ENCODE peak calls at places on chromosomes 11 and 22, in nine cellular contexts. C is pancreas, F is left ventricle myocardium inferior, G is OCI-LY7, Z is PC-9, I is heart left ventricle, S is cardiac muscle cell, P is body of pancreas, H is NT2/D1. N is an unnamed sample. For H3K4me1, the result is how much of the 10 kb centered on the place peaks cover.

GRCh38 chr11:58060939-58061672 is 30.4 kb downstream of the OR6Q1 start:
- DNase-seq in C (no peak), I (no peak), H (no peak), G (no peak), Z (no peak), S (no peak), P (no peak), F (no peak), N (no peak)

GRCh38 chr11:17649696-17650600 is 69.4 kb upstream of the MYOD1 start:
- DNase-seq in I (no peak), F (no peak), S (no peak), H (peak), Z (no peak), C (no peak), G (no peak), P (no peak), N (no peak)

GRCh38 chr11:126834149-126834548 is 166.4 kb downstream of the KIRREL3 start:
- DNase-seq in P (no peak), S (no peak), H (no peak), C (no peak), G (no peak), Z (no peak), I (no peak), F (no peak), N (no peak)

GRCh38 chr11:3106736-3107524 is 49.7 kb upstream of the CARS1 start:
- DNase-seq in F (no peak), C (no peak), Z (no peak), P (no peak), S (no peak), I (peak), G (no peak), H (no peak), N (no peak)

GRCh38 chr11:95108159-95108611 is 18.5 kb downstream of the ENDOD1 start:
- DNase-seq in Z (peak), P (peak), C (no peak), S (no peak), G (no peak), F (peak), H (no peak), I (peak), N (no peak)

GRCh38 chr22:21075516-21076138 is 29.9 kb downstream of the LRRC74B start:
- DNase-seq in Z (no peak), C (no peak), G (no peak), P (no peak), S (no peak), I (no peak), F (no peak), H (no peak), N (no peak)

GRCh38 chr11:33775832-33776231 is 1.5 kb upstream of the FBXO3 start:
- DNase-seq in H (no peak), F (no peak), C (no peak), G (no peak), Z (no peak), S (no peak), I (no peak), P (no peak), N (no peak)

GRCh38 chr22:24566899-24567511 is 11.2 kb downstream of the SNRPD3 start:
- DNase-seq in H (no peak), F (no peak), S (peak), Z (no peak), I (no peak), G (no peak), C (no peak), P (no peak), N (no peak)

GRCh38 chr11:118691926-118692830 is 12.7 kb upstream of the TREH start:
- DNase-seq in P (no peak), H (no peak), F (no peak), I (no peak), S (no peak), C (no peak), Z (peak), G (no peak), N (no peak)

GRCh38 chr22:40721266-40721665 is 42.0 kb downstream of the MCHR1 start:
- DNase-seq in H (no peak), Z (peak), F (no peak), G (no peak), C (peak), I (no peak), P (peak), S (peak), N (peak)

GRCh38 chr11:62370743-62371440 is 33.6 kb downstream of the ASRGL1 start:
- DNase-seq in G (no peak), I (no peak), H (no peak), S (no peak), Z (no peak), C (peak), P (peak), F (no peak), N (no peak)

DNA sequence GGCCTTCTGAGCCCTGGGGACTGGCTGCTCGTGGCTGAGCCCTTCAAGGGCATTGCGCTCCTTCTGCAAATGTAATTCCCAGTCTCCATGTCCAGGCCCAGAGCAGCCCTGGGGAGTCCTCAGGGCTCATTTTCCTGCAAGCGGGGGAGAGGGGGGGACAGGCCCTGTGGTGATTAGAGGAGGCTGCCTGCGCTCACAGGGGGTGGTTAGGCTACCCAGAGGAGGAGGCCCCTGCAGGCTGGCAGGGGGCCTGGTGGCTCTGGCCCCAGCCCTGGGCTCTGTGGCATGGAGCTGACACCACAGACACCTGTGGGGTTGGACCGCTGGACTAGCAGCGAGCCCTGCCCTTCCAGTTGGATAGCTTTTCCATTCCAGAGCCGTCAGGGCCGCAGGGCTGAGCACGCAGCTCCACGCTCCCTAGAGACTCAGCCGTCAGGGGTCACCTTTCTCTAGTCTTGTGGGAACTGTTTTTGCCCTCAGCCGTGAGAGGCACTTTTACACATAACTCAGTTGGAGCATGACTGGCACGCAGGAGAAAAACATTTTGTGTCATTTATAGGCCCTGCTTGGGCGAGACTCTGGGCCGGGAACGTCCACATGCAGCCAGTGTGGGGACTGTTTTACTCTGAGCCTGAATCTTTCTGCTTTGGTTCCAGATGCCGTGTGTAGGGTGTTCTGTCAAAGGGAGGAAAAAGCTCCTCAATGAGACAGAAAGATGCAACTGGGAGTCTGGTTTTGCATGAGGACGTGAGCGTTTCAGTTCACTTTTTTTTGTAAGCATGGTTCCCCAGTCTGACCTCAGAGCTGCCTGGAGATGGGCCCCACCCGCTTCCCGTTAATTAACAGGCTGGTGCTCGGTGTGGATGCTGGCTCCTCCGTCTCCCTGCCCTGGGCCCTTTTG is 58.1 kb downstream of the LRP5 start:
- DNase-seq in C (no peak), H (no peak), F (peak), Z (no peak), G (peak), I (no peak), P (no peak), S (peak), N (peak)
- H3K4me1 ChIP-seq in C (under half), H (under half), F (half or more), Z (under half), G (under half), I (under half), P (under half), S (under half), N (half or more)

DNA sequence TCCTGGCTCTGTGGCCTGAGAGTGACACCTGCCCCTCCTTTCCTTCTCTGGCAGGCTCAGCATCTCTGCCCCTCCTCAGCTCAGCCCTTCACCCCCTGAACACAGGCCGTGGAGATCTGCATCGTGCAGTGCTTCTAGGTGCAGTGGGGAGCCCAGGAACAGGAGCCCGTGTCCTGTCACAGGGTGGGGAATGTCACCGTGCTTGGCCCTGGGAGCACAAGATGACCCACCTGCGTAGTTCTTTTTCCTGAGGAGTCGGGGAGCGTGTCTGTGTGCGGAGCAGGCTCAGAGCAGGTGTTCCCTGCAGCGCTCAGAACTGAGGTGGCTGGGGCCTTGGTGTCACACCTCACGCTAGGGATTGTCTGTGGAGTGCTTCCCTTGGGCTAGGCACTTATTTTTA is 10.6 kb downstream of the TBC1D22A start:
- DNase-seq in F (no peak), H (no peak), C (no peak), I (no peak), Z (no peak), P (no peak), S (no peak), G (peak), N (no peak)
- H3K4me1 ChIP-seq in F (half or more), H (under half), C (under half), I (under half), Z (under half), P (under half), S (under half), G (half or more), N (under half)

DNA sequence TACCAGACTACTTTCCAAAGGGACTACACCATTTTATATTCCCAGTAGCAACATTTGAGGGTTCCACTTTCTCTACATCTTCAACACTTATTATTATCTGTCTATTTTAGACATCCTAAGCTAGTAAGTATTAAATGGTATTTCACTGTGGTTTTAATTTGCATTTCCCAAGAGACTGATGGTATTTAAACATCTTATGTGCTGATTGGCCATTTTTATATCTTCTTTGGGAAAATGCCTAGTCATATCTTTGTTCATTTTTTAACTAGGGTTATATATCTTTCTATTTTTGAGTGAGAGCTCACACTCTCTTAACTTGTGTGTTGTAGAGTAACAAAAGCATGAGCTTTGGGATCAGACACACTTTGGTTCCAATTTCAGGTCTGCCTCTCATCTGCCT is 73.7 kb downstream of the PRCP start:
- DNase-seq in I (no peak), G (no peak), S (no peak), F (no peak), H (no peak), C (no peak), P (no peak), Z (no peak), N (no peak)
- H3K4me1 ChIP-seq in I (under half), G (under half), S (under half), F (under half), H (under half), C (under half), P (under half), Z (under half), N (under half)

DNA sequence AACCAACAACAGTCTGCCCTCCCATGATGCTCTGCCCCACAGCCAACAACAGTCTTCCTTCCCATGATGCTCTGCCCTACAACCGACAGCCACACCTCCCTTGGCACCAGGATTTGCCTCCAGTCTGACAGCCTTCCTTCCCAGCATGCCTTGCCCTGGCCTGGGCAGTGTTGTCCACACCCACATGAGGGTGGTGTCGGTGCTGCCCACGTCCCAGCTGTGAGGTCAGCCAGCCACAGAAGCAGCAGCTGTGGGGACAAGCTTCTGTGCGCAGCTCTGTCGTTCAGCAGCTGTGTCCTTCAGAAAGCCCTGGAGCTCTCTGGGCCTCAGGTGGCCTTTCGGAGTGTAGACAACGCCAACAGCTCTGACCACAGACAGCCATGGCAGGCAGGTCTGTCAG is 1378.9 kb downstream of the BRD1 start:
- DNase-seq in F (no peak), H (no peak), P (no peak), S (no peak), C (no peak), I (no peak), Z (no peak), G (no peak), N (no peak)
- H3K4me1 ChIP-seq in F (under half), H (under half), P (under half), S (under half), C (under half), I (under half), Z (under half), G (under half), N (under half)

GRCh38 chr22:47841166-47841565 is 1078.7 kb downstream of the TBC1D22A start:
- DNase-seq in Z (no peak), P (no peak), F (no peak), H (no peak), G (peak), I (no peak), S (no peak), C (no peak), N (no peak)

GRCh38 chr22:47835726-47836125 is 1073.3 kb downstream of the TBC1D22A start:
- DNase-seq in I (no peak), G (no peak), Z (peak), F (no peak), C (no peak), P (no peak), H (no peak), S (no peak), N (no peak)

GRCh38 chr22:47836957-47837356 is 1074.5 kb downstream of the TBC1D22A start:
- DNase-seq in G (no peak), P (no peak), F (no peak), I (no peak), Z (no peak), C (no peak), S (no peak), H (no peak), N (no peak)

GRCh38 chr22:47839586-47840245 is 1077.3 kb downstream of the TBC1D22A start:
- DNase-seq in H (no peak), P (no peak), Z (no peak), S (no peak), G (no peak), I (no peak), F (no peak), C (no peak), N (no peak)

GRCh38 chr22:47837703-47838102 is 1075.3 kb downstream of the TBC1D22A start:
- DNase-seq in G (peak), Z (no peak), I (no peak), F (no peak), P (peak), C (no peak), S (no peak), H (peak), N (no peak)
- H3K4me1 ChIP-seq in G (under half), Z (under half), I (under half), F (under half), P (under half), C (under half), S (under half), H (under half), N (under half)

GRCh38 chr11:68015467-68015866 is 5.3 kb downstream of the ALDH3B1 start:
- DNase-seq in P (no peak), H (no peak), F (no peak), G (no peak), C (no peak), S (no peak), Z (no peak), I (no peak), N (no peak)
- H3K4me1 ChIP-seq in P (half or more), H (half or more), F (under half), G (under half), C (under half), S (under half), Z (half or more), I (under half), N (under half)

GRCh38 chr22:38707346-38707745 is 1.6 kb downstream of the GTPBP1 start:
- DNase-seq in Z (peak), G (no peak), H (no peak), C (no peak), P (no peak), F (no peak), S (no peak), I (no peak), N (no peak)

GRCh38 chr22:38710866-38711265 is 5.1 kb downstream of the GTPBP1 start:
- DNase-seq in Z (peak), F (no peak), I (no peak), C (no peak), P (no peak), G (no peak), H (no peak), S (no peak), N (no peak)

GRCh38 chr22:38707984-38708383 is 2.2 kb downstream of the GTPBP1 start:
- DNase-seq in C (no peak), I (no peak), Z (no peak), P (no peak), G (no peak), F (no peak), H (no peak), S (no peak), N (no peak)

GRCh38 chr22:38710352-38710751 is 4.6 kb downstream of the GTPBP1 start:
- DNase-seq in Z (no peak), I (no peak), H (no peak), G (no peak), F (no peak), S (no peak), C (no peak), P (no peak), N (no peak)

DNA sequence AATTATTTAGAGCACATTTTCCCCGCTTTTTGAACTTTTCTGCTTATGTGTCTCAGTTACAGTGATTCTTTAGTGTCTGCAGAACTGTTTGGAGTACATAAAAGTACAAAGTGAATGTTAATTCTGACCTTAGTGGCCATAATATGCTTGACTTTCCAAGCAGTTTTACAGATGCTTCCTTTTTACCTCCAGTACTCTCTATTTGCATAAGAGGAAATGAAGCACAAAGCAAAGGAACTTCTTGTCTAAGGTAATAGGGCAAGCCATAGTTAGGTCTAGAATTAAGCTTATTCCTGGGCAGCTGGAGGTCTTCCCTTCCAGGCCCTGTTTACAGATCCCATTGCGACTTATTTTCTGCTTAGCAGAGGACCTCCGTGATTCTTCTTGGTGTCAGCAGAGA is 3.6 kb downstream of the GTPBP1 start:
- DNase-seq in F (no peak), I (no peak), C (no peak), S (no peak), G (peak), P (no peak), Z (no peak), H (no peak), N (no peak)
- H3K4me1 ChIP-seq in F (half or more), I (under half), C (under half), S (under half), G (under half), P (under half), Z (under half), H (under half), N (under half)

GRCh38 chr22:38176170-38176741 is 5.4 kb downstream of the PLA2G6 start:
- DNase-seq in G (no peak), I (peak), H (no peak), P (peak), C (no peak), F (peak), S (no peak), Z (no peak), N (peak)
- H3K4me1 ChIP-seq in G (under half), I (under half), H (under half), P (under half), C (under half), F (half or more), S (under half), Z (half or more), N (under half)

GRCh38 chr11:122653911-122654310 is 1.6 kb upstream of the UBASH3B start:
- DNase-seq in S (no peak), Z (no peak), C (no peak), G (no peak), H (no peak), P (no peak), F (no peak), I (no peak), N (no peak)
- H3K4me1 ChIP-seq in S (under half), Z (under half), C (under half), G (under half), H (under half), P (under half), F (under half), I (under half), N (under half)